ENCODE peak calls at places on chromosomes 7 and 10, in five cellular contexts. N, L, E, U and H are unnamed samples.

GRCh38 chr10:74718208-74718607 is 108.2 kb upstream of the KAT6B start:
- DNase-seq in U (no peak), N (no peak), L (no peak), E (no peak), H (no peak)

GRCh38 chr7:70728873-70729552 is 402.9 kb upstream of the GALNT17 start:
- DNase-seq in N (no peak), U (no peak), L (no peak), E (peak), H (no peak)

GRCh38 chr7:70178787-70179186 is 580.5 kb downstream of the AUTS2 start:
- DNase-seq in U (no peak), E (no peak), N (peak), L (no peak), H (no peak)

GRCh38 chr7:87223666-87224065 is 4.1 kb upstream of the TMEM243 start:
- DNase-seq in N (no peak), L (no peak), U (no peak), E (no peak), H (no peak)

GRCh38 chr10:106957825-106958581 is 206.5 kb downstream of the SORCS1 start:
- DNase-seq in E (peak), L (no peak), U (no peak), N (no peak), H (peak)

GRCh38 chr7:26090927-26091519 is 61.0 kb upstream of the NFE2L3 start:
- DNase-seq in N (peak), L (peak), E (peak), U (peak), H (peak)

GRCh38 chr10:25455980-25456567 is 281.3 kb downstream of the GPR158 start:
- DNase-seq in L (no peak), U (peak), N (no peak), E (no peak), H (no peak)

GRCh38 chr10:14200645-14201534 is 129.8 kb downstream of the FRMD4A start:
- DNase-seq in N (no peak), L (no peak), E (peak), U (peak), H (no peak)

GRCh38 chr7:77797734-77798393 is 370 bp downstream of the TMEM60 start:
- DNase-seq in L (no peak), E (no peak), U (peak), N (no peak), H (no peak)

GRCh38 chr10:84783386-84783785 is 455.0 kb downstream of the CCSER2 start:
- DNase-seq in L (no peak), N (peak), U (peak), E (peak), H (peak)

GRCh38 chr10:125141860-125142484 is 18.4 kb downstream of the CTBP2 start:
- DNase-seq in U (peak), L (no peak), N (no peak), E (no peak), H (no peak)

GRCh38 chr10:14386202-14386593 is 55.5 kb upstream of the FRMD4A start:
- DNase-seq in E (no peak), L (no peak), U (no peak), N (no peak), H (no peak)

GRCh38 chr10:29834990-29835569 is 200.3 kb upstream of the SVIL start:
- DNase-seq in E (no peak), L (no peak), N (no peak), U (no peak), H (no peak)

GRCh38 chr7:154451480-154452457 is 399.6 kb downstream of the DPP6 start:
- DNase-seq in E (no peak), L (no peak), U (no peak), N (no peak), H (no peak)

GRCh38 chr7:73519867-73520672 is 2.0 kb downstream of the BAZ1B start:
- DNase-seq in U (peak), L (no peak), E (no peak), N (no peak), H (peak)
- TF ChIP-seq JUNB in U (no peak), L (no peak), E (no peak), N (no peak), H (no peak)

GRCh38 chr10:117948493-117948892 is 98.2 kb downstream of the RAB11FIP2 start:
- DNase-seq in U (no peak), E (peak), L (no peak), N (no peak), H (no peak)
- TF ChIP-seq JUNB in U (no peak), E (no peak), L (no peak), N (no peak), H (no peak)

GRCh38 chr7:116443101-116443523 is 56.4 kb upstream of the CAV2 start:
- DNase-seq in N (peak), U (no peak), E (no peak), L (no peak), H (peak)
- TF ChIP-seq JUNB in N (peak), U (no peak), E (no peak), L (no peak), H (no peak)

GRCh38 chr7:119033641-119034040 is 809.1 kb downstream of the ANKRD7 start:
- DNase-seq in E (no peak), N (no peak), L (no peak), U (no peak), H (no peak)
- TF ChIP-seq JUNB in E (no peak), N (no peak), L (no peak), U (no peak), H (no peak)

GRCh38 chr10:72525689-72526088 is 100.2 kb downstream of the MICU1 start:
- DNase-seq in L (no peak), N (no peak), E (no peak), U (no peak), H (peak)

GRCh38 chr10:72523062-72523461 is 102.8 kb downstream of the MICU1 start:
- DNase-seq in E (no peak), L (no peak), U (no peak), N (no peak), H (no peak)

GRCh38 chr10:72524489-72524888 is 101.4 kb downstream of the MICU1 start:
- DNase-seq in U (no peak), E (no peak), L (no peak), N (no peak), H (no peak)

GRCh38 chr10:72523932-72524396 is 101.9 kb downstream of the MICU1 start:
- DNase-seq in E (no peak), U (no peak), L (no peak), N (no peak), H (peak)

GRCh38 chr10:72525277-72525676 is 100.6 kb downstream of the MICU1 start:
- DNase-seq in E (no peak), L (no peak), U (no peak), N (peak), H (peak)
- TF ChIP-seq JUNB in E (no peak), L (no peak), U (no peak), N (no peak), H (no peak)

GRCh38 chr10:110076559-110077318 is 69.0 kb downstream of the ADD3 start:
- DNase-seq in N (no peak), L (peak), U (peak), E (no peak), H (peak)

GRCh38 chr10:110074298-110074697 is 66.5 kb downstream of the ADD3 start:
- DNase-seq in N (no peak), L (no peak), U (no peak), E (no peak), H (peak)

GRCh38 chr10:110077436-110078120 is 69.8 kb downstream of the ADD3 start:
- DNase-seq in N (no peak), L (no peak), E (no peak), U (no peak), H (peak)

GRCh38 chr10:110075726-110076125 is 67.9 kb downstream of the ADD3 start:
- DNase-seq in E (no peak), L (no peak), U (no peak), N (no peak), H (no peak)

DNA sequence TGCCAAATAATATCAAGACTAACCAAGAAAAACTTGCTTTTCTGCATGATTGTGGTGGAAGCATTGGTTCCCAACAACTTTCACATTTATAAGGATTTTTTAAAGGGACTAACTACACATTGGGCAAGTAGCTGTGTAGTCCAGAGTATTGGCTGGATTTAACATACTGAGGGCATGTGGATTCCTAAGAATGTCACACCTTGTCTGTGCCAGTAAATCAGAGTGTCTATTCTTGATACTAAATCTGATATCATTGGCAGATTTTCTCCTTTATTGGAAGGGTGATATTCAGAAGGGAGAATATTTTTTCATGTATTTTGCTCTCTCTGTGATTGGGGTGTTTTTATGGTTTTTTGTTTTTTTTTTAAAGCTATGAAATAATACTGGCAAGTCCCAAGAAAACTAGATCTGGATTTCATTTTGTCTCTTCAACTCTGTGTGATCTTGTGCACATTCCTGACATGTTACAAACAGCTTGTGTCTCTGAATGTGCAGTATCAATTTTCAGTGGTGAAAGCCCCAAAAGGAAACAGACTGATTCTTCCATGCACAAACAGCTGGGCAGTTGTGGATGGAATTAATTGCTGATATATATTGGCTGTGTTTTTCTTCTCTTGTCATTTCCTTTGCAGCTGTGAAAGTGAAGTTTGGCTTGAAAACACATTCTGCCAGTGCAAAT is 67.3 kb downstream of the ADD3 start:
- DNase-seq in N (no peak), E (no peak), L (no peak), U (no peak), H (no peak)
- TF ChIP-seq JUNB in N (no peak), E (no peak), L (no peak), U (no peak), H (no peak)

GRCh38 chr10:49313501-49314070 is 14.6 kb downstream of the C10orf71 start:
- DNase-seq in U (no peak), E (no peak), L (no peak), N (no peak), H (no peak)
- TF ChIP-seq JUNB in U (no peak), E (no peak), L (no peak), N (no peak), H (no peak)

GRCh38 chr10:60456053-60456452 is 66.4 kb upstream of the ANK3 start:
- DNase-seq in U (peak), N (no peak), L (no peak), E (peak), H (no peak)

GRCh38 chr10:60448246-60448645 is 58.6 kb upstream of the ANK3 start:
- DNase-seq in L (no peak), E (no peak), N (no peak), U (no peak), H (no peak)

GRCh38 chr10:60454336-60454735 is 64.7 kb upstream of the ANK3 start:
- DNase-seq in L (no peak), N (no peak), U (no peak), E (peak), H (no peak)

GRCh38 chr10:60450291-60450690 is 60.6 kb upstream of the ANK3 start:
- DNase-seq in U (no peak), L (no peak), N (no peak), E (no peak), H (no peak)

DNA sequence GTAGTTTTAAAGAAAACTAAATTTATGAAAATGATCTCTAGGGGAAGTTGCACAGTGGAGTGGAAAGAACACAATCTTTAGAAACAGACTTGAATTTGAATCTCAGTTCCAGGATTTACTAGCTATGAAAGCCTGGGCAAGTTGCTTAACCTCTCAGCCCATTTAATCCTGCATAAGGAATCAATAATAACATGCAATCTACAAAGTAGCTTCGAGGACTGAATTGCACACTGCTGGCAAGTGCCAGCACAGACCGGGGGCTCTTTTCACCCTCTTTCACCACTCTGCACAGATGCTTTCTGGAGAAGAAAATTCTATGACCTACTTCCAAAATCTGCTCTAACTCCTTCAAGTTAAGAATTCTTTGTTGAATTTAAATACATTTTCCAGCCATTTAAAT is 63.4 kb upstream of the ANK3 start:
- DNase-seq in N (no peak), U (no peak), L (no peak), E (no peak), H (no peak)
- TF ChIP-seq JUNB in N (no peak), U (no peak), L (no peak), E (no peak), H (no peak)